ENCODE peak calls at places on chromosome X, in four cellular contexts. V is HepG2, J is K562, N is GM12878. D is an unnamed sample.
A peak's percentile ranks its signal among the peaks of the same experiment; 100 is the strongest.

GRCh38 chrX:129144172-129145038 is 378.9 kb downstream of the SMARCA1 start:
- DNase-seq in N (no peak), J (no peak), V (peak; percentile 94), D (no peak)

GRCh38 chrX:150416469-150416868 is 53.4 kb downstream of the MAMLD1 start:
- DNase-seq in J (no peak), N (no peak), V (no peak), D (no peak)

GRCh38 chrX:111728096-111728495 is 47.1 kb downstream of the ALG13 start:
- DNase-seq in V (no peak), N (no peak), J (no peak), D (no peak)

GRCh38 chrX:16977771-16978170 is 31.3 kb downstream of the REPS2 start:
- DNase-seq in J (no peak), N (no peak), V (no peak), D (no peak)

GRCh38 chrX:30913556-30913955 is 24.5 kb upstream of the TAB3 start:
- DNase-seq in V (no peak), J (no peak), N (no peak), D (no peak)

GRCh38 chrX:134512566-134512965 is 52.6 kb downstream of the HPRT1 start:
- DNase-seq in N (no peak), J (no peak), V (peak; percentile 25), D (no peak)

GRCh38 chrX:136639506-136640176 is 8.3 kb upstream of the CD40LG start:
- DNase-seq in V (no peak), J (no peak), N (no peak), D (no peak)

GRCh38 chrX:37644381-37645305 is 40.9 kb upstream of the XK start:
- DNase-seq in V (no peak), J (no peak), N (no peak), D (no peak)

GRCh38 chrX:18983711-18984380 is at the start of gene PHKA2:
- DNase-seq in J (peak; percentile 70), V (peak; percentile 29), N (no peak), D (peak; percentile 58)

GRCh38 chrX:110741213-110741796 is 54.3 kb downstream of the CHRDL1 start:
- DNase-seq in N (no peak), J (no peak), V (no peak), D (no peak)

GRCh38 chrX:9928083-9928482 is 39.1 kb upstream of the CLDN34 start:
- DNase-seq in V (no peak), N (no peak), J (no peak), D (peak; percentile 67)

GRCh38 chrX:140503714-140504351 is 1.0 kb downstream of the SOX3 start:
- DNase-seq in V (no peak), J (no peak), N (no peak), D (peak; percentile 40)

GRCh38 chrX:109186939-109187338 is 294.9 kb downstream of the GUCY2F start:
- DNase-seq in V (no peak), N (no peak), J (no peak), D (no peak)

GRCh38 chrX:108516184-108516583 is 76.5 kb downstream of the COL4A5 start:
- DNase-seq in N (no peak), V (peak; percentile 89), J (no peak), D (no peak)

GRCh38 chrX:40003071-40003981 is 94.4 kb downstream of the BCOR start:
- DNase-seq in N (no peak), V (peak; percentile 80), J (no peak), D (no peak)

GRCh38 chrX:143669395-143669794 is 33.5 kb upstream of the SLITRK4 start:
- DNase-seq in N (no peak), J (no peak), V (no peak), D (no peak)

GRCh38 chrX:7889138-7889537 is 38.1 kb downstream of the PNPLA4 start:
- DNase-seq in J (no peak), N (no peak), V (no peak), D (no peak)

GRCh38 chrX:14095702-14096101 is 66.0 kb upstream of the GEMIN8 start:
- DNase-seq in N (peak; percentile 4), V (peak; percentile 47), J (peak; percentile 65), D (peak; percentile 41)

GRCh38 chrX:53716328-53717088 is 30.0 kb upstream of the HUWE1 start:
- DNase-seq in J (no peak), V (no peak), N (peak; percentile 87), D (no peak)

GRCh38 chrX:1165535-1166196 is 46.8 kb downstream of the CRLF2 start:
- DNase-seq in J (no peak), V (no peak), N (no peak), D (no peak)

GRCh38 chrX:86133761-86134160 is 14.5 kb upstream of the DACH2 start:
- DNase-seq in N (no peak), J (peak; percentile 7), V (no peak), D (no peak)

GRCh38 chrX:139823806-139824205 is 109.0 kb downstream of the ATP11C start:
- DNase-seq in V (no peak), J (no peak), N (no peak), D (no peak)

GRCh38 chrX:122220644-122221373 is 963.3 kb upstream of the GRIA3 start:
- DNase-seq in N (no peak), V (no peak), J (no peak), D (peak; percentile 66)

GRCh38 chrX:40285876-40286275 is 188.1 kb upstream of the BCOR start:
- DNase-seq in N (no peak), V (no peak), J (no peak), D (no peak)

GRCh38 chrX:30533261-30533660 is 44.3 kb downstream of the TASL start:
- DNase-seq in N (no peak), J (no peak), V (no peak), D (no peak)

GRCh38 chrX:7515681-7516413 is 327.1 kb upstream of the VCX start:
- DNase-seq in V (no peak), J (no peak), N (no peak), D (no peak)

GRCh38 chrX:151370906-151371305 is 26.1 kb upstream of the VMA21 start:
- DNase-seq in N (no peak), J (peak; percentile 5), V (peak; percentile 1), D (peak; percentile 74)

GRCh38 chrX:154012336-154012991 is 7.2 kb downstream of the IRAK1 start:
- DNase-seq in V (peak; percentile 72), J (no peak), N (no peak), D (no peak)

GRCh38 chrX:19630228-19630627 is 114.9 kb upstream of the MAP3K15 start:
- DNase-seq in J (no peak), N (peak; percentile 36), V (no peak), D (no peak)

GRCh38 chrX:63967541-63967940 is 182.5 kb upstream of the ARHGEF9 start:
- DNase-seq in N (no peak), V (no peak), J (no peak), D (no peak)
- TF ChIP-seq ATF2 in N (no peak), V (no peak), J (no peak), D (no peak)

GRCh38 chrX:148443216-148443615 is 57.2 kb upstream of the AFF2 start:
- DNase-seq in J (no peak), N (no peak), V (no peak), D (no peak)

GRCh38 chrX:148441387-148441786 is 59.0 kb upstream of the AFF2 start:
- DNase-seq in N (no peak), V (no peak), J (no peak), D (peak; percentile 15)
- TF ChIP-seq ATF2 in N (no peak), V (no peak), J (no peak), D (no peak)

GRCh38 chrX:101219116-101219839 is at the start of gene DRP2:
- DNase-seq in V (no peak), J (no peak), N (no peak), D (no peak)
- TF ChIP-seq ATF2 in V (no peak), J (no peak), N (no peak), D (no peak)

GRCh38 chrX:84219551-84219950 is 31.6 kb upstream of the RPS6KA6 start:
- DNase-seq in N (no peak), V (no peak), J (no peak), D (no peak)
- TF ChIP-seq ATF2 in N (no peak), V (no peak), J (no peak), D (no peak)

GRCh38 chrX:71996138-71996537 is 85.5 kb downstream of the NHSL2 start:
- DNase-seq in J (no peak), V (no peak), N (no peak), D (no peak)

GRCh38 chrX:71998836-71999509 is 88.3 kb downstream of the NHSL2 start:
- DNase-seq in J (peak; percentile 28), V (peak; percentile 12), N (no peak), D (no peak)

GRCh38 chrX:71997320-71997719 is 86.7 kb downstream of the NHSL2 start:
- DNase-seq in N (no peak), V (no peak), J (no peak), D (no peak)

GRCh38 chrX:71995122-71995521 is 84.5 kb downstream of the NHSL2 start:
- DNase-seq in V (no peak), J (no peak), N (no peak), D (no peak)

DNA sequence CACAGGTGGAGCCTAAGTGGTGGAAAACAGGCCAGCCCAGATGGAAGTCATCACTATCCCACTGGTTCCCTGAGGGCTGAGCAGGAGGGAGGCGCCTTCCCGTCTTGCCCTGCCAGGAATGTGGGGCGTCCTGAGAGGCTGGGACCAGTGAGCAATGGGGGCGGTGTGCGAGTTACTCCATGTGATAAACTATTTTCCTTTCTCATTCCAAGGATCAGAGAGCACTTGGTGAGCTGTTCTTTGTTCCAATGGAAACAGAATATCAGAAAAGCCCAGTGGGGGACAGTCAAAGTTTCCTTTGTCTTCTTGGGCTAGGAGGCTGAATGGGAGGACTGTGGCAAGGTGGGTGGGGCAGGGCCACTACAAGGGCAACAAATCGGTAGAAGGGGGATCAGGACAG is 86.2 kb downstream of the NHSL2 start:
- DNase-seq in J (no peak), N (no peak), V (no peak), D (peak; percentile 42)
- TF ChIP-seq ATF2 in J (no peak), N (no peak), V (no peak), D (no peak)

GRCh38 chrX:63128509-63128908 is 222.6 kb downstream of the SPIN4 start:
- DNase-seq in V (peak; percentile 11), N (peak; percentile 53), J (peak; percentile 23), D (peak; percentile 14)
- TF ChIP-seq ATF2 in V (no peak), N (no peak), J (no peak), D (no peak)

GRCh38 chrX:76366972-76367371 is 60.5 kb upstream of the MAGEE1 start:
- DNase-seq in J (no peak), N (no peak), V (no peak), D (no peak)
- TF ChIP-seq ATF2 in J (no peak), N (no peak), V (no peak), D (no peak)